ENCODE peak calls at places on chromosomes 4 and X, in five cellular contexts. C, L, E, D and B are unnamed samples.

GRCh38 chr4:3823496-3824341 is 57.5 kb downstream of the ADRA2C start:
- DNase-seq in C (no peak), L (no peak), E (no peak), D (no peak), B (no peak)

GRCh38 chr4:4831266-4831665 is 28.2 kb upstream of the MSX1 start:
- DNase-seq in C (peak; percentile 71), L (no peak), E (no peak), D (no peak), B (no peak)

GRCh38 chr4:40990202-40990898 is 224.0 kb downstream of the APBB2 start:
- DNase-seq in C (no peak), L (no peak), E (no peak), D (peak; percentile 43), B (peak; percentile 80)

GRCh38 chr4:163764569-163764968 is 270.1 kb downstream of the TMA16 start:
- DNase-seq in C (no peak), L (no peak), E (no peak), D (no peak), B (no peak)

GRCh38 chr4:181870326-181870725 is 372.9 kb upstream of the TENM3 start:
- DNase-seq in C (no peak), L (no peak), E (no peak), D (no peak), B (no peak)

GRCh38 chrX:9019151-9019550 is 14.8 kb downstream of the FAM9B start:
- DNase-seq in C (no peak), L (no peak), E (no peak), D (no peak), B (no peak)

GRCh38 chr4:71270901-71271300 is 67.9 kb upstream of the SLC4A4 start:
- DNase-seq in C (no peak), L (peak; percentile 26), E (no peak), D (peak; percentile 46), B (peak; percentile 67)

GRCh38 chrX:153647461-153648357 is 706 bp downstream of the DUSP9 start:
- DNase-seq in C (peak; percentile 87), L (no peak), E (no peak), D (no peak), B (no peak)

GRCh38 chr4:124736526-124736925 is 24.0 kb upstream of the ANKRD50 start:
- DNase-seq in C (no peak), L (no peak), E (no peak), D (no peak), B (no peak)

GRCh38 chr4:104128031-104128849 is 366.5 kb downstream of the CXXC4 start:
- DNase-seq in C (no peak), L (no peak), E (no peak), D (no peak), B (no peak)

GRCh38 chr4:8035371-8035780 is 95.7 kb upstream of the AFAP1 start:
- DNase-seq in C (no peak), L (peak; percentile 48), E (no peak), D (peak; percentile 29), B (peak; percentile 95)

GRCh38 chr4:148166132-148166531 is 276.1 kb downstream of the NR3C2 start:
- DNase-seq in C (no peak), L (no peak), E (no peak), D (no peak), B (peak; percentile 80)

GRCh38 chr4:169122405-169122804 is 112.3 kb upstream of the CBR4 start:
- DNase-seq in C (no peak), L (no peak), E (no peak), D (no peak), B (no peak)

GRCh38 chr4:12912896-12913418 is 571.2 kb downstream of the RAB28 start:
- DNase-seq in C (no peak), L (no peak), E (no peak), D (no peak), B (no peak)

GRCh38 chr4:34720563-34720962 is 1523.8 kb downstream of the ARAP2 start:
- DNase-seq in C (no peak), L (no peak), E (no peak), D (peak; percentile 49), B (peak; percentile 36)

GRCh38 chrX:139085404-139085803 is 373.9 kb upstream of the FGF13 start:
- DNase-seq in C (no peak), L (no peak), E (no peak), D (no peak), B (no peak)

GRCh38 chr4:17260395-17260907 is 251.4 kb downstream of the QDPR start:
- DNase-seq in C (no peak), L (no peak), E (no peak), D (no peak), B (no peak)